ENCODE peak calls at places on chromosome 15, in ten cellular contexts. S is WTC11, N is endodermal cell, H is fibroblast of pulmonary artery, Y is upper lobe of left lung, D is kidney, W is type B pancreatic cell, T is Peyer's patch, V is lower lobe of right lung, P is A673. M is an unnamed sample.

GRCh38 chr15:69820819-69821218 is 276.9 kb downstream of the TLE3 start:
- DNase-seq in N (peak; percentile 97), W (no peak), P (peak; percentile 58), S (peak; percentile 74), D (no peak), H (no peak), Y (no peak), T (no peak), V (no peak), M (no peak)

GRCh38 chr15:101255066-101255415 is 3.2 kb upstream of the CHSY1 start:
- DNase-seq in W (no peak), P (no peak), N (peak; percentile 4), V (no peak), S (no peak), Y (no peak), T (no peak), H (no peak), D (no peak), M (no peak)

GRCh38 chr15:99121207-99121606 is 16.3 kb downstream of the SYNM start:
- DNase-seq in W (no peak), D (peak; percentile 60), S (no peak), H (no peak), P (no peak), N (peak; percentile 46), T (no peak), Y (no peak), V (peak; percentile 22), M (no peak)

GRCh38 chr15:79172032-79172481 is 81.5 kb upstream of the RASGRF1 start:
- DNase-seq in Y (no peak), T (no peak), D (no peak), H (peak; percentile 9), N (peak; percentile 84), W (peak; percentile 58), S (peak; percentile 33), P (peak; percentile 53), V (no peak), M (no peak)

GRCh38 chr15:43775411-43775965 is 1.3 kb downstream of the ELL3 start:
- DNase-seq in T (peak; percentile 92), H (peak; percentile 44), S (peak; percentile 48), Y (peak; percentile 56), W (no peak), D (no peak), P (peak; percentile 79), N (peak; percentile 86), V (no peak), M (peak; percentile 49)

GRCh38 chr15:85030301-85031049 is 48.8 kb downstream of the PDE8A start:
- DNase-seq in P (peak; percentile 51), W (no peak), N (no peak), H (no peak), T (no peak), Y (no peak), S (no peak), D (no peak), V (no peak), M (no peak)

GRCh38 chr15:99474981-99475753 is 90.6 kb upstream of the MEF2A start:
- DNase-seq in D (peak; percentile 96), P (no peak), H (no peak), S (no peak), N (no peak), Y (peak; percentile 40), W (no peak), V (peak; percentile 64), T (no peak), M (no peak)

GRCh38 chr15:43218908-43219706 is 1.7 kb downstream of the EPB42 start:
- DNase-seq in P (peak; percentile 43), Y (no peak), S (peak; percentile 80), W (no peak), D (no peak), V (no peak), N (peak; percentile 90), T (no peak), H (peak; percentile 19), M (no peak)

GRCh38 chr15:84022516-84022915 is 213.1 kb upstream of the GOLGA6L4 start:
- DNase-seq in N (no peak), S (no peak), V (no peak), H (no peak), P (no peak), Y (no peak), T (no peak), D (no peak), W (no peak), M (no peak)

GRCh38 chr15:84023636-84024035 is 211.9 kb upstream of the GOLGA6L4 start:
- DNase-seq in P (peak; percentile 75), N (peak; percentile 68), V (no peak), S (peak; percentile 43), T (no peak), Y (no peak), W (no peak), H (peak; percentile 66), D (no peak), M (peak; percentile 69)
- TF ChIP-seq CTCF in P (peak; percentile 75), N (peak; percentile 78), V (peak; percentile 49), S (peak; percentile 47), T (peak; percentile 38), Y (no peak), W (peak; percentile 71), H (peak; percentile 78), D (peak; percentile 27), M (peak; percentile 66)

DNA sequence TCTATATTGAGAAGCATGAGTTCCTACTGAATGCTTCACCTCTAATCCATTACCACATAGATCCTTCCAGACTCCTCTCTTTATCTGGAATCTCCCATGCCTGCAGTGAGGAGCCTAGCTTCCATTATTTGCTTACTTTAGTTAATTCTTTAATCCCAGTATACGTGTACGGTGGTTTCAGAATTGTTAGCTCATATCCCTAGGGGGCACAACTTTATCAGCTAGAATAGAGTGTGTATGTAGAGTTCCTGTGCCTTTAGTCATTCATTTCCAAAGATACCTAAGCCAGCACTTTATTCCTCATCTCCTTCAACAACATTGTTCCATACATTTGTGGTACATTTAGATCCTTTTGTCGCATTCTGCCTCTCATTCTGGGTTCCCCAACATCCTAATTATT is 226.0 kb downstream of the TJP1 start:
- DNase-seq in W (no peak), V (no peak), S (no peak), Y (no peak), N (no peak), T (no peak), P (no peak), H (peak; percentile 66), D (no peak), M (no peak)
- TF ChIP-seq CTCF in W (no peak), V (no peak), S (no peak), Y (no peak), N (no peak), T (no peak), P (peak; percentile 42), H (peak; percentile 42), D (no peak), M (no peak)

GRCh38 chr15:71078506-71079207 is 36.6 kb upstream of the THSD4 start:
- DNase-seq in W (no peak), H (no peak), N (no peak), T (no peak), S (no peak), P (no peak), Y (no peak), D (no peak), V (no peak), M (no peak)

GRCh38 chr15:71080705-71081104 is 34.6 kb upstream of the THSD4 start:
- DNase-seq in P (no peak), D (no peak), H (peak; percentile 81), N (no peak), S (no peak), W (no peak), V (no peak), Y (no peak), T (no peak), M (no peak)

GRCh38 chr15:71080166-71080565 is 35.1 kb upstream of the THSD4 start:
- DNase-seq in V (no peak), W (no peak), D (no peak), S (no peak), H (no peak), T (no peak), P (no peak), N (no peak), Y (no peak), M (no peak)

GRCh38 chr15:71082803-71083202 is 32.5 kb upstream of the THSD4 start:
- DNase-seq in W (no peak), S (no peak), D (peak; percentile 82), T (no peak), N (no peak), Y (no peak), P (no peak), V (no peak), H (no peak), M (no peak)

GRCh38 chr15:71079208-71080044 is 35.8 kb upstream of the THSD4 start:
- DNase-seq in Y (no peak), W (no peak), N (no peak), P (peak; percentile 22), V (no peak), S (no peak), H (peak; percentile 86), D (no peak), T (no peak), M (peak; percentile 30)
- TF ChIP-seq CTCF in Y (no peak), W (no peak), N (no peak), P (no peak), V (no peak), S (no peak), H (no peak), D (no peak), T (no peak), M (no peak)

GRCh38 chr15:22877607-22878006 is 39.1 kb downstream of the NIPA2 start:
- DNase-seq in W (no peak), P (no peak), D (peak; percentile 40), N (no peak), V (no peak), S (no peak), Y (no peak), T (no peak), H (no peak), M (no peak)
- TF ChIP-seq CTCF in W (no peak), P (no peak), D (no peak), N (peak; percentile 27), V (no peak), S (no peak), Y (no peak), T (no peak), H (no peak), M (no peak)

GRCh38 chr15:97027772-97028171 is 697.3 kb downstream of the NR2F2 start:
- DNase-seq in W (no peak), T (no peak), P (no peak), V (no peak), Y (no peak), S (no peak), N (no peak), H (no peak), D (no peak), M (no peak)

GRCh38 chr15:97026781-97027180 is 696.3 kb downstream of the NR2F2 start:
- DNase-seq in S (no peak), V (no peak), Y (no peak), H (no peak), N (no peak), W (no peak), P (no peak), T (no peak), D (no peak), M (no peak)

GRCh38 chr15:97030251-97030650 is 699.8 kb downstream of the NR2F2 start:
- DNase-seq in T (no peak), S (no peak), P (no peak), W (no peak), Y (no peak), H (no peak), V (no peak), D (no peak), N (no peak), M (no peak)
- TF ChIP-seq CTCF in T (no peak), S (no peak), P (no peak), W (no peak), Y (no peak), H (no peak), V (no peak), D (no peak), N (peak; percentile 60), M (no peak)